ENCODE peak calls at places on chromosomes 11 and 22, in seven cellular contexts. One of them, this sample, is unnamed.
A peak's percentile ranks its signal among the peaks of the same experiment; 100 is the strongest.

GRCh38 chr22:39003165-39003638 is 10.9 kb upstream of the APOBEC3C start:
- DNase-seq in fibroblast of lung: peak; percentile 90
- DNase-seq in right cardiac atrium: peak; percentile 82
- DNase-seq in iPS DF 6.9: peak; percentile 89
- DNase-seq in gastrocnemius medialis: peak; percentile 43
- DNase-seq in CD4-positive, CD25-positive, alpha-beta regulatory T cell: peak; percentile 51
- DNase-seq in cardiac muscle cell: peak; percentile 77
- DNase-seq in this sample: peak; percentile 66

GRCh38 chr11:81596709-81597108 is 1137.0 kb downstream of the FAM181B start:
- DNase-seq in fibroblast of lung: peak; percentile 21
- DNase-seq in right cardiac atrium: no peak
- DNase-seq in iPS DF 6.9: no peak
- DNase-seq in gastrocnemius medialis: no peak
- DNase-seq in CD4-positive, CD25-positive, alpha-beta regulatory T cell: no peak
- DNase-seq in cardiac muscle cell: peak; percentile 12
- DNase-seq in this sample: no peak

GRCh38 chr22:19966908-19967750 is 25.5 kb upstream of the TXNRD2 start:
- DNase-seq in fibroblast of lung: no peak
- DNase-seq in right cardiac atrium: peak; percentile 39
- DNase-seq in iPS DF 6.9: no peak
- DNase-seq in gastrocnemius medialis: no peak
- DNase-seq in CD4-positive, CD25-positive, alpha-beta regulatory T cell: no peak
- DNase-seq in cardiac muscle cell: no peak
- DNase-seq in this sample: no peak

GRCh38 chr11:68840661-68841653 is 759 bp downstream of the CPT1A start:
- DNase-seq in fibroblast of lung: peak; percentile 77
- DNase-seq in right cardiac atrium: peak; percentile 85
- DNase-seq in iPS DF 6.9: no peak
- DNase-seq in gastrocnemius medialis: peak; percentile 61
- DNase-seq in CD4-positive, CD25-positive, alpha-beta regulatory T cell: no peak
- DNase-seq in cardiac muscle cell: peak; percentile 33
- DNase-seq in this sample: peak; percentile 39

GRCh38 chr11:8006349-8006977 is 19.3 kb downstream of the EIF3F start:
- DNase-seq in fibroblast of lung: peak; percentile 76
- DNase-seq in right cardiac atrium: no peak
- DNase-seq in iPS DF 6.9: no peak
- DNase-seq in gastrocnemius medialis: peak; percentile 47
- DNase-seq in CD4-positive, CD25-positive, alpha-beta regulatory T cell: peak; percentile 30
- DNase-seq in cardiac muscle cell: peak; percentile 85
- DNase-seq in this sample: peak; percentile 28

GRCh38 chr11:90465553-90465952 is 242.7 kb upstream of the CHORDC1 start:
- DNase-seq in fibroblast of lung: no peak
- DNase-seq in right cardiac atrium: no peak
- DNase-seq in iPS DF 6.9: no peak
- DNase-seq in gastrocnemius medialis: no peak
- DNase-seq in CD4-positive, CD25-positive, alpha-beta regulatory T cell: no peak
- DNase-seq in cardiac muscle cell: no peak
- DNase-seq in this sample: no peak

GRCh38 chr11:110951609-110952008 is 239.4 kb upstream of the ARHGAP20 start:
- DNase-seq in fibroblast of lung: no peak
- DNase-seq in right cardiac atrium: no peak
- DNase-seq in iPS DF 6.9: no peak
- DNase-seq in gastrocnemius medialis: no peak
- DNase-seq in CD4-positive, CD25-positive, alpha-beta regulatory T cell: no peak
- DNase-seq in cardiac muscle cell: no peak
- DNase-seq in this sample: no peak

GRCh38 chr11:10459029-10459970 is 4.2 kb downstream of the AMPD3 start:
- DNase-seq in fibroblast of lung: no peak
- DNase-seq in right cardiac atrium: no peak
- DNase-seq in iPS DF 6.9: no peak
- DNase-seq in gastrocnemius medialis: no peak
- DNase-seq in CD4-positive, CD25-positive, alpha-beta regulatory T cell: peak; percentile 45
- DNase-seq in cardiac muscle cell: peak; percentile 71
- DNase-seq in this sample: no peak

GRCh38 chr11:24598636-24599035 is 101.8 kb downstream of the LUZP2 start:
- DNase-seq in fibroblast of lung: no peak
- DNase-seq in right cardiac atrium: no peak
- DNase-seq in iPS DF 6.9: no peak
- DNase-seq in gastrocnemius medialis: no peak
- DNase-seq in CD4-positive, CD25-positive, alpha-beta regulatory T cell: no peak
- DNase-seq in cardiac muscle cell: peak; percentile 32
- DNase-seq in this sample: no peak

GRCh38 chr11:96338910-96339703 is 3.9 kb downstream of the MAML2 start:
- DNase-seq in fibroblast of lung: peak; percentile 73
- DNase-seq in right cardiac atrium: peak; percentile 75
- DNase-seq in iPS DF 6.9: no peak
- DNase-seq in gastrocnemius medialis: no peak
- DNase-seq in CD4-positive, CD25-positive, alpha-beta regulatory T cell: no peak
- DNase-seq in cardiac muscle cell: no peak
- DNase-seq in this sample: no peak

GRCh38 chr11:14418801-14419417 is 59.9 kb upstream of the RRAS2 start:
- DNase-seq in fibroblast of lung: no peak
- DNase-seq in right cardiac atrium: no peak
- DNase-seq in iPS DF 6.9: peak; percentile 72
- DNase-seq in gastrocnemius medialis: no peak
- DNase-seq in CD4-positive, CD25-positive, alpha-beta regulatory T cell: no peak
- DNase-seq in cardiac muscle cell: no peak
- DNase-seq in this sample: no peak

GRCh38 chr11:44575288-44575672 is 9.8 kb downstream of the CD82 start:
- DNase-seq in fibroblast of lung: no peak
- DNase-seq in right cardiac atrium: peak; percentile 33
- DNase-seq in iPS DF 6.9: no peak
- DNase-seq in gastrocnemius medialis: no peak
- DNase-seq in CD4-positive, CD25-positive, alpha-beta regulatory T cell: no peak
- DNase-seq in cardiac muscle cell: no peak
- DNase-seq in this sample: no peak

GRCh38 chr22:43862074-43862881 is at the start of gene SULT4A1:
- DNase-seq in fibroblast of lung: peak; percentile 68
- DNase-seq in right cardiac atrium: no peak
- DNase-seq in iPS DF 6.9: no peak
- DNase-seq in gastrocnemius medialis: no peak
- DNase-seq in CD4-positive, CD25-positive, alpha-beta regulatory T cell: no peak
- DNase-seq in cardiac muscle cell: peak; percentile 52
- DNase-seq in this sample: no peak

GRCh38 chr11:40924915-40925314 is 534.5 kb downstream of the LRRC4C start:
- DNase-seq in fibroblast of lung: no peak
- DNase-seq in right cardiac atrium: no peak
- DNase-seq in iPS DF 6.9: no peak
- DNase-seq in gastrocnemius medialis: no peak
- DNase-seq in CD4-positive, CD25-positive, alpha-beta regulatory T cell: no peak
- DNase-seq in cardiac muscle cell: no peak
- DNase-seq in this sample: no peak

GRCh38 chr11:59716051-59716450 is 2.4 kb upstream of the OR10V1 start:
- DNase-seq in fibroblast of lung: no peak
- DNase-seq in right cardiac atrium: no peak
- DNase-seq in iPS DF 6.9: no peak
- DNase-seq in gastrocnemius medialis: no peak
- DNase-seq in CD4-positive, CD25-positive, alpha-beta regulatory T cell: no peak
- DNase-seq in cardiac muscle cell: no peak
- DNase-seq in this sample: no peak

GRCh38 chr11:116224154-116224888 is 548.5 kb downstream of the BUD13 start:
- DNase-seq in fibroblast of lung: peak; percentile 41
- DNase-seq in right cardiac atrium: no peak
- DNase-seq in iPS DF 6.9: peak; percentile 27
- DNase-seq in gastrocnemius medialis: no peak
- DNase-seq in CD4-positive, CD25-positive, alpha-beta regulatory T cell: no peak
- DNase-seq in cardiac muscle cell: peak; percentile 59
- DNase-seq in this sample: peak; percentile 45

GRCh38 chr11:16125796-16126195 is 230.6 kb downstream of the SOX6 start:
- DNase-seq in fibroblast of lung: no peak
- DNase-seq in right cardiac atrium: no peak
- DNase-seq in iPS DF 6.9: no peak
- DNase-seq in gastrocnemius medialis: no peak
- DNase-seq in CD4-positive, CD25-positive, alpha-beta regulatory T cell: no peak
- DNase-seq in cardiac muscle cell: no peak
- DNase-seq in this sample: no peak

GRCh38 chr11:75285776-75286360 is 45.3 kb downstream of the TPBGL start:
- DNase-seq in fibroblast of lung: no peak
- DNase-seq in right cardiac atrium: peak; percentile 23
- DNase-seq in iPS DF 6.9: no peak
- DNase-seq in gastrocnemius medialis: no peak
- DNase-seq in CD4-positive, CD25-positive, alpha-beta regulatory T cell: no peak
- DNase-seq in cardiac muscle cell: no peak
- DNase-seq in this sample: no peak

GRCh38 chr11:1832181-1832988 is 2.4 kb upstream of the SYT8 start:
- DNase-seq in fibroblast of lung: peak; percentile 8
- DNase-seq in right cardiac atrium: peak; percentile 84
- DNase-seq in iPS DF 6.9: no peak
- DNase-seq in gastrocnemius medialis: no peak
- DNase-seq in CD4-positive, CD25-positive, alpha-beta regulatory T cell: peak; percentile 53
- DNase-seq in cardiac muscle cell: peak; percentile 73
- DNase-seq in this sample: no peak

GRCh38 chr11:78256962-78257361 is 68.2 kb downstream of the USP35 start:
- DNase-seq in fibroblast of lung: peak; percentile 89
- DNase-seq in right cardiac atrium: peak; percentile 93
- DNase-seq in iPS DF 6.9: no peak
- DNase-seq in gastrocnemius medialis: peak; percentile 56
- DNase-seq in CD4-positive, CD25-positive, alpha-beta regulatory T cell: no peak
- DNase-seq in cardiac muscle cell: no peak
- DNase-seq in this sample: no peak

DNA sequence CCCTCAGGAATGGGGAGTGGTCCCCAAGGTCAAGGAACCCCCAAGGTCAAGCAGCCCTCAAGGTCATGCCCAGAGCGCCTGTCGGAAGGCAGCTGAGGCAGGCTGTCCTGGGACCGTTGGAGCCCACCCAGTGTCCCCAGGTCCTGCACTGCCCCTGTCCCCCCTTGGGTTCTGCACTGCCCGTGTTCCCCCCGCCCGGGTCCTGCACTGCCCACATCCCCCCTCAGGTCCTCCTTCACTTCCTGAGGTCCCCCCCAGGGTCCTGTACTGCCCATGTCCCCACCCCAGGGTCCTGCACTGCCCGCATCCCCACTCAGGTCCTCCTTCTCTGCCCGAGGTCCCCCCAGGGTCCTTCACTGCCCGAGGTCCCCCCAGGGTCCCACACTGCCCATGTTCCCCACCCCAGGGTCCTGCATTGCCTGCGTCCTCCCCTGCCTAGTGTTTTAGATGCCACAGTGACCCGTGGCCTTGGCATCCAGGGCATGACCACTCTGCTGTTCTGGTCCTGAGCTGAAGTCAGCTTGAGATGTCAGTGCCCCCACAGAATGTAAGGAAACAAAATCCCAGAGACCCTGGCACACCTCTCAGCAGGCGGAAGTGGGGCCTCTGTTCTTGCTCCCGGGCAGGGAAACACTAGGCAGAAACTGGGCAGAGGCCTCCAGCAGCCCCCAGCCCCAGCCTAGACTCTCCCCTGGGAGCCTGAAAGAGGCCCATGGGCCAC is 1072.9 kb downstream of the BRD1 start:
- DNase-seq in fibroblast of lung: no peak
- DNase-seq in right cardiac atrium: no peak
- DNase-seq in iPS DF 6.9: no peak
- DNase-seq in gastrocnemius medialis: no peak
- DNase-seq in CD4-positive, CD25-positive, alpha-beta regulatory T cell: no peak
- DNase-seq in cardiac muscle cell: no peak
- DNase-seq in this sample: peak; percentile 3
- H3K4me1 ChIP-seq in fibroblast of lung: no peaks in the 10 kb centered on the region
- H3K4me1 ChIP-seq in right cardiac atrium: no peaks in the 10 kb centered on the region
- H3K4me1 ChIP-seq in iPS DF 6.9: no peaks in the 10 kb centered on the region
- H3K4me1 ChIP-seq in gastrocnemius medialis: no peaks in the 10 kb centered on the region
- H3K4me1 ChIP-seq in CD4-positive, CD25-positive, alpha-beta regulatory T cell: no peaks in the 10 kb centered on the region
- H3K4me1 ChIP-seq in cardiac muscle cell: no peaks in the 10 kb centered on the region
- H3K4me1 ChIP-seq in this sample: no peaks in the 10 kb centered on the region

GRCh38 chr11:88300888-88301477 is 36.6 kb downstream of the CTSC start:
- DNase-seq in fibroblast of lung: no peak
- DNase-seq in right cardiac atrium: no peak
- DNase-seq in iPS DF 6.9: peak; percentile 60
- DNase-seq in gastrocnemius medialis: no peak
- DNase-seq in CD4-positive, CD25-positive, alpha-beta regulatory T cell: no peak
- DNase-seq in cardiac muscle cell: peak; percentile 72
- DNase-seq in this sample: no peak

GRCh38 chr11:88305430-88305829 is 32.1 kb downstream of the CTSC start:
- DNase-seq in fibroblast of lung: no peak
- DNase-seq in right cardiac atrium: no peak
- DNase-seq in iPS DF 6.9: no peak
- DNase-seq in gastrocnemius medialis: no peak
- DNase-seq in CD4-positive, CD25-positive, alpha-beta regulatory T cell: no peak
- DNase-seq in cardiac muscle cell: no peak
- DNase-seq in this sample: no peak

GRCh38 chr11:88303037-88303436 is 34.5 kb downstream of the CTSC start:
- DNase-seq in fibroblast of lung: no peak
- DNase-seq in right cardiac atrium: no peak
- DNase-seq in iPS DF 6.9: no peak
- DNase-seq in gastrocnemius medialis: no peak
- DNase-seq in CD4-positive, CD25-positive, alpha-beta regulatory T cell: no peak
- DNase-seq in cardiac muscle cell: no peak
- DNase-seq in this sample: no peak

GRCh38 chr11:88304352-88304751 is 33.2 kb downstream of the CTSC start:
- DNase-seq in fibroblast of lung: no peak
- DNase-seq in right cardiac atrium: no peak
- DNase-seq in iPS DF 6.9: no peak
- DNase-seq in gastrocnemius medialis: no peak
- DNase-seq in CD4-positive, CD25-positive, alpha-beta regulatory T cell: no peak
- DNase-seq in cardiac muscle cell: no peak
- DNase-seq in this sample: no peak

GRCh38 chr11:88301478-88302140 is 35.9 kb downstream of the CTSC start:
- DNase-seq in fibroblast of lung: no peak
- DNase-seq in right cardiac atrium: no peak
- DNase-seq in iPS DF 6.9: no peak
- DNase-seq in gastrocnemius medialis: no peak
- DNase-seq in CD4-positive, CD25-positive, alpha-beta regulatory T cell: no peak
- DNase-seq in cardiac muscle cell: peak; percentile 59
- DNase-seq in this sample: no peak
- H3K27ac ChIP-seq in fibroblast of lung: no peak overlapping the region
- H3K27ac ChIP-seq in right cardiac atrium: no peak overlapping the region
- H3K27ac ChIP-seq in iPS DF 6.9: no peak overlapping the region
- H3K27ac ChIP-seq in gastrocnemius medialis: no peak overlapping the region
- H3K27ac ChIP-seq in CD4-positive, CD25-positive, alpha-beta regulatory T cell: peak overlapping the region; percentile 49
- H3K27ac ChIP-seq in cardiac muscle cell: peak overlapping the region; percentile 89
- H3K27ac ChIP-seq in this sample: no peak overlapping the region

GRCh38 chr11:77191429-77191822 is 63.4 kb downstream of the MYO7A start:
- DNase-seq in fibroblast of lung: no peak
- DNase-seq in right cardiac atrium: no peak
- DNase-seq in iPS DF 6.9: no peak
- DNase-seq in gastrocnemius medialis: no peak
- DNase-seq in CD4-positive, CD25-positive, alpha-beta regulatory T cell: no peak
- DNase-seq in cardiac muscle cell: no peak
- DNase-seq in this sample: no peak
- H3K27me3 ChIP-seq in fibroblast of lung: no peaks in the 10 kb centered on the region
- H3K27me3 ChIP-seq in right cardiac atrium: no peaks in the 10 kb centered on the region
- H3K27me3 ChIP-seq in iPS DF 6.9: no peaks in the 10 kb centered on the region
- H3K27me3 ChIP-seq in gastrocnemius medialis: no peaks in the 10 kb centered on the region
- H3K27me3 ChIP-seq in CD4-positive, CD25-positive, alpha-beta regulatory T cell: no peaks in the 10 kb centered on the region
- H3K27me3 ChIP-seq in cardiac muscle cell: no peaks in the 10 kb centered on the region
- H3K27me3 ChIP-seq in this sample: no peaks in the 10 kb centered on the region

DNA sequence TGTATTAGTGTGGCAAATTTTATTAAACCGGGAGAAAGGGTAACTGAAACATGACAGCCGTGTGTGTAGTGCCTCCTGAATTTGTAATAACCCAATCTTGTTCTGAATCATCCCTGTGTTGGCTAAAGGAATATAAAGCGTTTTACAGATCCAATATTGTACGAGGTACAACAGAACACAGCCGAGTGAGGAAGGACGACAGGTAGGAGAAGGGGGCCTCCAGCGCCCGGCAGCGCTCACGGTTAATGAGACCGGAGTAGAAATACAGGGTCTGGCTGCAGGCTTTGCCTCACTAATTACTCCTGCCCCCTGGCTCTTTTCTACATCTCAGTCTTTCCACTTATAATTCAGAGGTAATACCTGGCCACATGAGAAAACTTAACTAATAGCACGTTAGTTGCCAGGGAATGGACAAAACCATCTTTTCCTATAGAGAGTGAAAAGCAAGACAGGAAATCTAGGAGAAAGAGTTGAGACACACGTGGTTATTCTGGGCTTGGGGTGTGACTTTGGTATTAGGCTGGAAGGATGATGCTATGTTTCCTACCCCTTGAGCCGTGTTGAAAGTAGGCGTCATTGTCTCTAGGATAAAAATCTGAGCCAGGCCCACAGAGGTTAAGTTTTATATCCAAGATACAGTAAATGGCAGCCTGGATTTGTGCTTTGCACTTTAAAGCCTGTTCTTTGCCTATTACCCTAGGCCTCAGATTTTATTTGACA is 54.0 kb downstream of the GRIK4 start:
- DNase-seq in fibroblast of lung: no peak
- DNase-seq in right cardiac atrium: no peak
- DNase-seq in iPS DF 6.9: no peak
- DNase-seq in gastrocnemius medialis: no peak
- DNase-seq in CD4-positive, CD25-positive, alpha-beta regulatory T cell: no peak
- DNase-seq in cardiac muscle cell: no peak
- DNase-seq in this sample: no peak
- H3K4me1 ChIP-seq in fibroblast of lung: peaks cover 2% of the 10 kb centered on the region
- H3K4me1 ChIP-seq in right cardiac atrium: peaks cover 2% of the 10 kb centered on the region
- H3K4me1 ChIP-seq in iPS DF 6.9: peaks cover 3% of the 10 kb centered on the region
- H3K4me1 ChIP-seq in gastrocnemius medialis: peaks cover 5% of the 10 kb centered on the region
- H3K4me1 ChIP-seq in CD4-positive, CD25-positive, alpha-beta regulatory T cell: no peaks in the 10 kb centered on the region
- H3K4me1 ChIP-seq in cardiac muscle cell: peaks cover 7% of the 10 kb centered on the region
- H3K4me1 ChIP-seq in this sample: no peaks in the 10 kb centered on the region

This sample was measured in prostate gland.